ENCODE peak calls at places on chromosomes 12 and 14, in eight cellular contexts. H is astrocyte of the spinal cord; C is CD8-positive, alpha-beta T cell; B is heart left ventricle; U is stimulated activated CD4-positive, alpha-beta T cell treated with anti-CD3 and anti-CD28 coated beads, Interleukin-1b, Interleukin-23, amount 100 ng/mL, for 24 hours; F is Right ventricle myocardium inferior; Q is GM03348; Y is germinal center. I is an unnamed sample.

GRCh38 chr12:112906712-112907414 is at the start of gene OAS1:
- DNase-seq in U (no peak), Y (peak), Q (peak), C (peak), F (no peak), B (no peak), H (peak), I (peak)

GRCh38 chr14:23561873-23562821 is 5.4 kb downstream of the AP1G2 start:
- DNase-seq in U (no peak), B (no peak), H (no peak), F (no peak), C (no peak), Y (no peak), Q (no peak), I (no peak)

GRCh38 chr14:54658836-54659235 is 91.9 kb downstream of the SAMD4A start:
- DNase-seq in Q (no peak), Y (no peak), U (no peak), H (no peak), C (no peak), F (no peak), B (no peak), I (no peak)

GRCh38 chr14:59159169-59159568 is 29.3 kb upstream of the DAAM1 start:
- DNase-seq in H (peak), C (no peak), Y (no peak), U (no peak), Q (no peak), B (no peak), F (no peak), I (no peak)

GRCh38 chr12:4118601-4119156 is 154.9 kb upstream of the CCND2 start:
- DNase-seq in B (no peak), C (no peak), F (no peak), U (no peak), Y (no peak), H (no peak), Q (no peak), I (no peak)

GRCh38 chr12:28026701-28027100 is 54.2 kb upstream of the PTHLH start:
- DNase-seq in B (no peak), Q (no peak), F (no peak), C (no peak), H (no peak), Y (no peak), U (no peak), I (no peak)

GRCh38 chr12:123063535-123063934 is 83.1 kb downstream of the ARL6IP4 start:
- DNase-seq in B (peak), Q (no peak), H (no peak), Y (peak), U (no peak), F (no peak), C (no peak), I (no peak)

GRCh38 chr14:99792551-99793212 is 531 bp upstream of the EML1 start:
- DNase-seq in U (no peak), H (peak), B (peak), C (no peak), F (no peak), Y (no peak), Q (peak), I (no peak)

GRCh38 chr12:81992461-81992860 is 233.3 kb upstream of the PPFIA2 start:
- DNase-seq in C (peak), Q (no peak), H (peak), U (peak), Y (no peak), F (no peak), B (no peak), I (no peak)

GRCh38 chr12:132353811-132354210 is 24.4 kb upstream of the GALNT9 start:
- DNase-seq in Q (no peak), H (no peak), F (no peak), C (no peak), B (peak), Y (no peak), U (no peak), I (no peak)

GRCh38 chr12:4137015-4137414 is 136.5 kb upstream of the CCND2 start:
- DNase-seq in Y (no peak), U (no peak), C (no peak), Q (no peak), H (no peak), B (no peak), F (no peak), I (no peak)

GRCh38 chr12:46154221-46154975 is 114.4 kb downstream of the SLC38A1 start:
- DNase-seq in C (no peak), Y (no peak), U (no peak), F (no peak), Q (peak), H (peak), B (no peak), I (peak)

GRCh38 chr12:6459004-6459337 is 7.1 kb downstream of the TAPBPL start:
- DNase-seq in Y (no peak), B (no peak), H (no peak), C (no peak), Q (no peak), F (no peak), U (no peak), I (no peak)

GRCh38 chr12:112978163-112979081 is at the start of gene OAS2:
- DNase-seq in Y (peak), U (peak), Q (peak), H (peak), F (peak), B (peak), C (peak), I (peak)

GRCh38 chr14:24367506-24368214 is at the start of gene NFATC4:
- DNase-seq in Q (peak), U (no peak), C (no peak), H (peak), F (peak), B (peak), Y (peak), I (peak)

GRCh38 chr14:75702606-75703261 is 41.7 kb downstream of the TTLL5 start:
- DNase-seq in H (peak), U (no peak), Y (no peak), B (no peak), F (no peak), Q (peak), C (no peak), I (no peak)

GRCh38 chr12:14605401-14605989 is 37.8 kb upstream of the PLBD1 start:
- DNase-seq in B (no peak), Y (no peak), C (no peak), F (no peak), H (no peak), Q (no peak), U (no peak), I (no peak)

GRCh38 chr12:116361404-116362223 is 84.1 kb upstream of the MED13L start:
- DNase-seq in Q (no peak), F (no peak), C (no peak), Y (no peak), B (no peak), U (no peak), H (no peak), I (no peak)

GRCh38 chr12:14756331-14757143 is 46.7 kb downstream of the WBP11 start:
- DNase-seq in C (no peak), Y (no peak), U (no peak), B (no peak), Q (no peak), H (no peak), F (no peak), I (no peak)

GRCh38 chr12:48032597-48032996 is 28.3 kb upstream of the COL2A1 start:
- DNase-seq in U (no peak), C (no peak), Y (no peak), B (no peak), Q (no peak), H (no peak), F (no peak), I (no peak)

GRCh38 chr12:62898568-62898967 is 36.4 kb downstream of the PPM1H start:
- DNase-seq in F (no peak), Y (no peak), C (no peak), H (no peak), B (no peak), Q (no peak), U (no peak), I (no peak)

GRCh38 chr12:52906049-52906645 is 1.3 kb upstream of the KRT8 start:
- DNase-seq in Q (no peak), B (no peak), F (no peak), C (no peak), Y (no peak), H (no peak), U (no peak), I (no peak)

GRCh38 chr14:75522224-75522764 is at the start of gene BATF:
- DNase-seq in F (no peak), B (peak), C (peak), H (no peak), Q (no peak), Y (peak), U (peak), I (no peak)

GRCh38 chr12:97835541-97835940 is 372.9 kb downstream of the RMST start:
- DNase-seq in Q (no peak), C (no peak), B (no peak), U (no peak), H (no peak), Y (no peak), F (no peak), I (no peak)

GRCh38 chr14:69580009-69580577 is 5.4 kb upstream of the CCDC177 start:
- DNase-seq in C (no peak), Q (peak), B (no peak), F (no peak), H (peak), U (no peak), Y (peak), I (peak)

GRCh38 chr12:3332190-3332589 is 158.8 kb upstream of the PRMT8 start:
- DNase-seq in Y (no peak), Q (peak), C (no peak), H (no peak), U (no peak), F (no peak), B (no peak), I (no peak)

GRCh38 chr12:124480469-124481256 is 86.7 kb downstream of the NCOR2 start:
- DNase-seq in F (peak), U (no peak), B (peak), H (peak), C (no peak), Q (no peak), Y (no peak), I (peak)

GRCh38 chr12:16609140-16609539 is 3.2 kb upstream of the LMO3 start:
- DNase-seq in Q (no peak), C (no peak), H (no peak), F (no peak), Y (no peak), U (no peak), B (no peak), I (no peak)

GRCh38 chr12:131832393-131833231 is 4.4 kb downstream of the MMP17 start:
- DNase-seq in B (peak), H (no peak), Y (no peak), U (no peak), C (no peak), Q (peak), F (peak), I (peak)

GRCh38 chr12:4273651-4274395 is at the start of gene CCND2:
- DNase-seq in F (peak), H (peak), C (peak), B (peak), Q (peak), Y (peak), U (peak), I (peak)